ENCODE peak calls at places on chromosome 19, in six cellular contexts. V, P, J, Y, U and A are unnamed samples.

GRCh38 chr19:46369817-46370216 is 22.9 kb downstream of the PPP5C start:
- DNase-seq in V (no peak), P (peak), J (no peak), Y (no peak), U (no peak), A (no peak)

GRCh38 chr19:2494084-2494446 is 18.1 kb downstream of the GADD45B start:
- DNase-seq in V (peak), P (no peak), J (no peak), Y (no peak), U (no peak), A (no peak)

GRCh38 chr19:3065675-3066357 is 3.5 kb upstream of the TLE5 start:
- DNase-seq in V (no peak), P (no peak), J (no peak), Y (no peak), U (no peak), A (no peak)

GRCh38 chr19:16330368-16330801 is 5.8 kb downstream of the KLF2 start:
- DNase-seq in V (peak), P (peak), J (no peak), Y (peak), U (peak), A (peak)

GRCh38 chr19:12112701-12113100 is 27.4 kb downstream of the ZNF20 start:
- DNase-seq in V (no peak), P (no peak), J (no peak), Y (no peak), U (no peak), A (no peak)

GRCh38 chr19:1455002-1455335 is 5.0 kb downstream of the APC2 start:
- DNase-seq in V (no peak), P (no peak), J (no peak), Y (no peak), U (no peak), A (no peak)

GRCh38 chr19:46287585-46287984 is 9.3 kb upstream of the HIF3A start:
- DNase-seq in V (no peak), P (no peak), J (no peak), Y (no peak), U (no peak), A (no peak)

GRCh38 chr19:13881692-13882418 is 4.9 kb downstream of the NANOS3 start:
- DNase-seq in V (no peak), P (no peak), J (no peak), Y (no peak), U (no peak), A (no peak)

GRCh38 chr19:29277107-29277506 is 64.2 kb upstream of the UQCRFS1 start:
- DNase-seq in V (no peak), P (no peak), J (no peak), Y (peak), U (peak), A (peak)

GRCh38 chr19:41866284-41866683 is 6.2 kb downstream of the RPS19 start:
- DNase-seq in V (no peak), P (no peak), J (no peak), Y (no peak), U (no peak), A (no peak)

GRCh38 chr19:29843180-29844051 is 31.6 kb downstream of the CCNE1 start:
- DNase-seq in V (no peak), P (no peak), J (no peak), Y (peak), U (no peak), A (no peak)